ENCODE peak calls at places on chromosomes 1 and 21, in five cellular contexts. One of them, this sample, is unnamed.

GRCh38 chr1:113946112-113946511 is 17.0 kb downstream of the HIPK1 start:
- DNase-seq in GM12864: no peak
- DNase-seq in fibroblast of the aortic adventitia: no peak
- DNase-seq in effector memory CD8-positive, alpha-beta T cell: no peak
- DNase-seq in EL: no peak
- DNase-seq in this sample: no peak

GRCh38 chr1:89657886-89658285 is 25.0 kb downstream of the LRRC8C start:
- DNase-seq in GM12864: peak
- DNase-seq in fibroblast of the aortic adventitia: no peak
- DNase-seq in effector memory CD8-positive, alpha-beta T cell: peak
- DNase-seq in EL: no peak
- DNase-seq in this sample: no peak

GRCh38 chr1:198364471-198364870 is 176.0 kb downstream of the ATP6V1G3 start:
- DNase-seq in GM12864: no peak
- DNase-seq in fibroblast of the aortic adventitia: no peak
- DNase-seq in effector memory CD8-positive, alpha-beta T cell: no peak
- DNase-seq in EL: no peak
- DNase-seq in this sample: no peak

GRCh38 chr1:23837905-23838304 is 12.7 kb upstream of the HMGCL start:
- DNase-seq in GM12864: no peak
- DNase-seq in fibroblast of the aortic adventitia: no peak
- DNase-seq in effector memory CD8-positive, alpha-beta T cell: no peak
- DNase-seq in EL: no peak
- DNase-seq in this sample: peak

GRCh38 chr1:228792601-228793000 is 57.3 kb downstream of the RHOU start:
- DNase-seq in GM12864: no peak
- DNase-seq in fibroblast of the aortic adventitia: no peak
- DNase-seq in effector memory CD8-positive, alpha-beta T cell: no peak
- DNase-seq in EL: no peak
- DNase-seq in this sample: no peak

GRCh38 chr1:224481601-224482000 is 47.0 kb upstream of the WDR26 start:
- DNase-seq in GM12864: no peak
- DNase-seq in fibroblast of the aortic adventitia: no peak
- DNase-seq in effector memory CD8-positive, alpha-beta T cell: no peak
- DNase-seq in EL: no peak
- DNase-seq in this sample: no peak

GRCh38 chr21:45264146-45264918 is 23.4 kb downstream of the POFUT2 start:
- DNase-seq in GM12864: no peak
- DNase-seq in fibroblast of the aortic adventitia: no peak
- DNase-seq in effector memory CD8-positive, alpha-beta T cell: no peak
- DNase-seq in EL: no peak
- DNase-seq in this sample: no peak

GRCh38 chr1:40508375-40509341 is at the start of gene EXO5:
- DNase-seq in GM12864: peak
- DNase-seq in fibroblast of the aortic adventitia: peak
- DNase-seq in effector memory CD8-positive, alpha-beta T cell: peak
- DNase-seq in EL: peak
- DNase-seq in this sample: peak

GRCh38 chr1:3348196-3348865 is 106.1 kb upstream of the ARHGEF16 start:
- DNase-seq in GM12864: no peak
- DNase-seq in fibroblast of the aortic adventitia: no peak
- DNase-seq in effector memory CD8-positive, alpha-beta T cell: no peak
- DNase-seq in EL: no peak
- DNase-seq in this sample: no peak

GRCh38 chr1:180945551-180945950 is 32.9 kb downstream of the KIAA1614 start:
- DNase-seq in GM12864: no peak
- DNase-seq in fibroblast of the aortic adventitia: no peak
- DNase-seq in effector memory CD8-positive, alpha-beta T cell: no peak
- DNase-seq in EL: no peak
- DNase-seq in this sample: no peak

GRCh38 chr1:75342799-75343198 is 208.6 kb downstream of the LHX8 start:
- DNase-seq in GM12864: no peak
- DNase-seq in fibroblast of the aortic adventitia: no peak
- DNase-seq in effector memory CD8-positive, alpha-beta T cell: no peak
- DNase-seq in EL: no peak
- DNase-seq in this sample: no peak

GRCh38 chr1:30641557-30642353 is 81.6 kb downstream of the MATN1 start:
- DNase-seq in GM12864: no peak
- DNase-seq in fibroblast of the aortic adventitia: no peak
- DNase-seq in effector memory CD8-positive, alpha-beta T cell: no peak
- DNase-seq in EL: no peak
- DNase-seq in this sample: no peak

GRCh38 chr1:197418693-197419092 is 150.6 kb downstream of the CRB1 start:
- DNase-seq in GM12864: no peak
- DNase-seq in fibroblast of the aortic adventitia: no peak
- DNase-seq in effector memory CD8-positive, alpha-beta T cell: no peak
- DNase-seq in EL: no peak
- DNase-seq in this sample: no peak

GRCh38 chr1:187091666-187092065 is 262.9 kb downstream of the PLA2G4A start:
- DNase-seq in GM12864: no peak
- DNase-seq in fibroblast of the aortic adventitia: peak
- DNase-seq in effector memory CD8-positive, alpha-beta T cell: no peak
- DNase-seq in EL: no peak
- DNase-seq in this sample: no peak

GRCh38 chr1:26069941-26070807 is 2.7 kb upstream of the TRIM63 start:
- DNase-seq in GM12864: no peak
- DNase-seq in fibroblast of the aortic adventitia: no peak
- DNase-seq in effector memory CD8-positive, alpha-beta T cell: no peak
- DNase-seq in EL: no peak
- DNase-seq in this sample: no peak

GRCh38 chr1:154453577-154454352 is 48.3 kb upstream of the TDRD10 start:
- DNase-seq in GM12864: no peak
- DNase-seq in fibroblast of the aortic adventitia: peak
- DNase-seq in effector memory CD8-positive, alpha-beta T cell: no peak
- DNase-seq in EL: peak
- DNase-seq in this sample: no peak

GRCh38 chr1:162476620-162477019 is 21.0 kb upstream of the UHMK1 start:
- DNase-seq in GM12864: no peak
- DNase-seq in fibroblast of the aortic adventitia: no peak
- DNase-seq in effector memory CD8-positive, alpha-beta T cell: no peak
- DNase-seq in EL: no peak
- DNase-seq in this sample: no peak

GRCh38 chr1:114234408-114235119 is 80.9 kb upstream of the SYT6 start:
- DNase-seq in GM12864: no peak
- DNase-seq in fibroblast of the aortic adventitia: no peak
- DNase-seq in effector memory CD8-positive, alpha-beta T cell: no peak
- DNase-seq in EL: no peak
- DNase-seq in this sample: no peak

GRCh38 chr1:20266141-20266540 is 24.5 kb upstream of the VWA5B1 start:
- DNase-seq in GM12864: no peak
- DNase-seq in fibroblast of the aortic adventitia: peak
- DNase-seq in effector memory CD8-positive, alpha-beta T cell: no peak
- DNase-seq in EL: no peak
- DNase-seq in this sample: no peak

GRCh38 chr1:153155542-153155941 is 4.9 kb upstream of the SPRR2G start:
- DNase-seq in GM12864: no peak
- DNase-seq in fibroblast of the aortic adventitia: no peak
- DNase-seq in effector memory CD8-positive, alpha-beta T cell: no peak
- DNase-seq in EL: no peak
- DNase-seq in this sample: no peak

GRCh38 chr1:232587141-232588008 is 42.6 kb downstream of the SIPA1L2 start:
- DNase-seq in GM12864: no peak
- DNase-seq in fibroblast of the aortic adventitia: no peak
- DNase-seq in effector memory CD8-positive, alpha-beta T cell: no peak
- DNase-seq in EL: no peak
- DNase-seq in this sample: no peak

GRCh38 chr1:152189657-152190442 is 30.8 kb upstream of the RPTN start:
- DNase-seq in GM12864: peak
- DNase-seq in fibroblast of the aortic adventitia: peak
- DNase-seq in effector memory CD8-positive, alpha-beta T cell: peak
- DNase-seq in EL: peak
- DNase-seq in this sample: peak

GRCh38 chr21:20882462-20883415 is 115.5 kb upstream of the NCAM2 start:
- DNase-seq in GM12864: no peak
- DNase-seq in fibroblast of the aortic adventitia: peak
- DNase-seq in effector memory CD8-positive, alpha-beta T cell: no peak
- DNase-seq in EL: no peak
- DNase-seq in this sample: peak

GRCh38 chr1:163115887-163116286 is 46.7 kb downstream of the RGS4 start:
- DNase-seq in GM12864: no peak
- DNase-seq in fibroblast of the aortic adventitia: no peak
- DNase-seq in effector memory CD8-positive, alpha-beta T cell: no peak
- DNase-seq in EL: no peak
- DNase-seq in this sample: no peak

GRCh38 chr1:87450615-87451209 is 122.0 kb downstream of the LMO4 start:
- DNase-seq in GM12864: no peak
- DNase-seq in fibroblast of the aortic adventitia: no peak
- DNase-seq in effector memory CD8-positive, alpha-beta T cell: peak
- DNase-seq in EL: peak
- DNase-seq in this sample: peak

GRCh38 chr1:5975133-5975880 is 16.9 kb downstream of the NPHP4 start:
- DNase-seq in GM12864: no peak
- DNase-seq in fibroblast of the aortic adventitia: peak
- DNase-seq in effector memory CD8-positive, alpha-beta T cell: no peak
- DNase-seq in EL: peak
- DNase-seq in this sample: peak

This sample was measured in RPMI8226.